ENCODE peak calls at places on chromosome 20, in nine cellular contexts. I is GM06990, L is HFFc6, R is B cell, E is psoas muscle, K is progenitor cell of endocrine pancreas, H is astrocyte of the spinal cord, O is GM20000, V is dorsolateral prefrontal cortex. W is an unnamed sample.

GRCh38 chr20:47669927-47670890 is 115.1 kb downstream of the SULF2 start:
- DNase-seq in H (no peak), V (no peak), I (no peak), O (no peak), E (no peak), L (no peak), K (no peak), R (no peak), W (no peak)

GRCh38 chr20:64037498-64038213 is 1.7 kb downstream of the C20orf204 start:
- DNase-seq in K (no peak), R (no peak), I (no peak), H (no peak), V (no peak), O (peak), L (no peak), E (no peak), W (no peak)

GRCh38 chr20:38729767-38730166 is 5.5 kb downstream of the SLC32A1 start:
- DNase-seq in R (no peak), H (no peak), O (no peak), E (no peak), L (no peak), I (no peak), K (no peak), V (no peak), W (no peak)

GRCh38 chr20:46406986-46407670 is 713 bp upstream of the ELMO2 start:
- DNase-seq in K (no peak), O (peak), V (peak), L (peak), I (peak), E (peak), R (peak), H (peak), W (peak)

GRCh38 chr20:4713401-4713800 is 8.3 kb upstream of the PRND start:
- DNase-seq in K (no peak), V (no peak), I (no peak), H (no peak), R (no peak), O (no peak), E (no peak), L (no peak), W (no peak)

GRCh38 chr20:63612276-63612931 is 14.5 kb downstream of the GMEB2 start:
- DNase-seq in K (no peak), O (no peak), R (no peak), V (no peak), I (no peak), E (no peak), H (no peak), L (no peak), W (no peak)

GRCh38 chr20:40547492-40548129 is 141.4 kb downstream of the MAFB start:
- DNase-seq in H (peak), V (no peak), R (no peak), K (no peak), L (no peak), E (no peak), I (no peak), O (no peak), W (no peak)

GRCh38 chr20:42260216-42260615 is 642.0 kb upstream of the CHD6 start:
- DNase-seq in H (no peak), I (no peak), L (no peak), R (no peak), K (no peak), E (no peak), V (no peak), O (no peak), W (no peak)

GRCh38 chr20:49766979-49767419 is 45.6 kb upstream of the SLC9A8 start:
- DNase-seq in L (no peak), R (no peak), K (no peak), E (no peak), H (no peak), V (no peak), I (no peak), O (no peak), W (no peak)

GRCh38 chr20:50992733-50993457 is 30.0 kb downstream of the KCNG1 start:
- DNase-seq in V (no peak), H (peak), I (no peak), K (no peak), O (peak), E (no peak), L (peak), R (peak), W (no peak)

GRCh38 chr20:35339007-35339406 is 46.8 kb upstream of the FAM83C start:
- DNase-seq in L (peak), K (no peak), V (no peak), H (peak), R (no peak), O (no peak), E (no peak), I (no peak), W (no peak)

GRCh38 chr20:37538003-37538402 is 10.3 kb upstream of the BLCAP start:
- DNase-seq in V (peak), R (no peak), K (no peak), H (peak), I (no peak), E (no peak), L (peak), O (no peak), W (no peak)

GRCh38 chr20:34824861-34825529 is 456 bp downstream of the NCOA6 start:
- DNase-seq in I (peak), E (peak), H (peak), O (peak), R (peak), K (peak), L (peak), V (peak), W (peak)

GRCh38 chr20:44627364-44628010 is 24.0 kb downstream of the ADA start:
- DNase-seq in R (no peak), O (no peak), I (no peak), E (no peak), L (no peak), V (no peak), K (no peak), H (no peak), W (no peak)

GRCh38 chr20:16664031-16664430 is 65.8 kb upstream of the SNRPB2 start:
- DNase-seq in L (no peak), V (no peak), R (no peak), K (no peak), H (no peak), I (no peak), E (no peak), O (no peak), W (no peak)

GRCh38 chr20:18310592-18310991 is 22.3 kb downstream of the ZNF133 start:
- DNase-seq in L (no peak), H (no peak), K (no peak), R (no peak), O (no peak), V (no peak), E (no peak), I (no peak), W (no peak)

GRCh38 chr20:18299364-18299763 is 11.0 kb downstream of the ZNF133 start:
- DNase-seq in H (no peak), E (no peak), V (no peak), R (no peak), L (no peak), K (no peak), I (no peak), O (no peak), W (no peak)

GRCh38 chr20:18307301-18307700 is 19.0 kb downstream of the ZNF133 start:
- DNase-seq in O (no peak), H (no peak), R (no peak), K (no peak), I (no peak), L (no peak), V (no peak), E (no peak), W (no peak)

GRCh38 chr20:18304618-18305017 is 16.3 kb downstream of the ZNF133 start:
- DNase-seq in K (no peak), O (no peak), R (no peak), E (no peak), L (no peak), I (no peak), H (no peak), V (no peak), W (no peak)
- TF ChIP-seq CTCF in K (peak), O (no peak), R (no peak), E (no peak), L (peak), I (peak), H (no peak), V (no peak), W (peak)

DNA sequence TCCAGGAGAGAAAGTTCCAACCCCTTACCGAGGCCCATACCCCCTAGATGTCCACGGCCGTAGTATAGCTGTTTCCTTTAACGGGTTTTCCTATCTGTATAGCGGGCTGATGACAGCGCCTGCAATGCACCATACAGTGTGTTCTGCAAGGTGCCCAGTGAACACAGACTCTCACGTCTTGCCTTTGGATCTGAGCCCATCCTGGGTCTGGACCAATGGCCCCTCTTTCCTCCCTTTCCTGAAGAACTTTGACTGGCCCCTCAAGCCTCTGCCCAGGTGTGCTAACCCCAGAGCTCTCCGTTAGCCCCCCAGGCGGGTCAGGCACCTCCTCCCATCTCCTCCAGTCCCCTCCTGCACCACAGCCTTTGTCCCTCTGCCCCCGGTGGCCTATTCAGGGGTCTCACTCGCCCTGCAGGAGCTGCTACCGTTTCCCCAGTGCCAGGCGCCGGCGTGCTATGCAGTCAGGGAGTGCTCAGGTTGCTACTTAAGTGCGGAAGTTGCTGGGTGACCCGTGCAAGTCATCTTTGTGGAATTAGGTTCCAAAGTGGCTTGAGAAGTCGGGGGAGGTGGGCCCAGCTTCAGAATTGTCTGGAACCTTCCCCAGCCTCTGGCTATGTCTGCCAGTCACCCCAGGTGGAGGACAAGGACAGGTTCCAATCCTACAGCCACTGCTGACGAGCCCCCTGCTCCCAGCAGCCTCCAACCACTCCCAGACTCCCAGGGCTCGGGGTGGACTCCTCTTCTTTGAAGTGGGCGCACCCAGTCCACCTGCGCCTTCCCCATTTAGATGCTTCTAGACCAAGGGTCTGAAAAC is 35.0 kb upstream of the ZBP1 start:
- DNase-seq in I (no peak), E (peak), H (no peak), L (no peak), V (peak), K (no peak), R (peak), O (no peak), W (peak)
- TF ChIP-seq CTCF in I (no peak), E (no peak), H (no peak), L (no peak), V (no peak), K (no peak), R (no peak), O (no peak), W (no peak)

DNA sequence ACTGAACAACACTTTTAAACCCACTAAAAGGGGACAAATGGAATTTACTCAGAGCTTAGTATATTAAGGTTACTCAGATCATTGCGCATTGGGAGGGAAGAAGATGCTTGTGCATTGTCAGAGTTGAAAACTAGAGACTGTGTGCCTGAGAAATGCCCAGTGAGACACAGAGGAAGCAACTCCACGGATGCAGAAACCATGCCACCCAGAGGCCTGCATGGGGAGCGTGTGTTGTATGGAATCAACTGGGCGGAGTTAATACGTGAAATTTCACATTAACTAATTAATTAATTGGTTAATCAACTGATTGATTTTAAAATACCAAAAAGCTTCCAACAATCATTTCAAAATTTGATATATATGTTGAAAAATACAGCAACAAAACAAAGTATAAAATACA is 391.6 kb downstream of the PLCB1 start:
- DNase-seq in O (no peak), K (no peak), E (no peak), H (no peak), V (no peak), L (no peak), I (no peak), R (no peak), W (no peak)
- TF ChIP-seq CTCF in O (no peak), K (no peak), E (peak), H (no peak), V (no peak), L (no peak), I (no peak), R (no peak), W (no peak)

DNA sequence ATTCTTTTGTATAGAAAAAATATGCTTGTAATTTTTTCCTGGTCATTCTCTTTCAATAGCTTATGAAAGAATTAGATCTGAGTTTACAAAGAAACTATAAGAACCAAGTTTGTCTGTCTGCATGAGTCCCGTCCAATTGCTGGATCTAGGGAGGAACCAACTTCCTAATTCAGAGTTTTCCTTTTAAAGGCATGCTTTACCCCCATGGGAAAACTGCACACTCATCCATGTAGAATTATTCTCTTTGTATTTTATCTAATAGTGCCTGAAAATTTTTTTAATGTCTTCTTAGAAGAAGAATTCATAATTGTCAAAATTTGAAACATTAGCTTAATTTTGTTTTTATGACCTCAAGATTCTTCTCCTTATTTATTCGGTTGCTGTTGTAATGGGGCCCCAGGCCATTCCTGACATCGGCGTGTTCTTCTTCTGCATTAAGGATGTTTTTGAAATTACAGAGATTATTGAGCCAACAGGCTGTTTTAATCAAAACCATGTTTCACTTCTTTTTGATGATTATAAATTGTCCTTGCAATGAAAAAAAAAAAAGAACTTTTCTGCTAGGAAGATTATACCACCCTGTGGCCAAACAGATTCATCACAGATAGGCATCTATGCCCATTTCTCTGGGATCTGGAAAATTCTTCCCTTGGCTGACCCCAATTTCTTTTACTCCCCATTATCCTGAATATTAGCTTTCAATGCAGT is 100.3 kb downstream of the ZNF217 start:
- DNase-seq in K (no peak), R (no peak), H (no peak), V (no peak), L (no peak), I (no peak), O (no peak), E (no peak), W (no peak)
- TF ChIP-seq CTCF in K (no peak), R (no peak), H (no peak), V (no peak), L (no peak), I (no peak), O (no peak), E (peak), W (no peak)

DNA sequence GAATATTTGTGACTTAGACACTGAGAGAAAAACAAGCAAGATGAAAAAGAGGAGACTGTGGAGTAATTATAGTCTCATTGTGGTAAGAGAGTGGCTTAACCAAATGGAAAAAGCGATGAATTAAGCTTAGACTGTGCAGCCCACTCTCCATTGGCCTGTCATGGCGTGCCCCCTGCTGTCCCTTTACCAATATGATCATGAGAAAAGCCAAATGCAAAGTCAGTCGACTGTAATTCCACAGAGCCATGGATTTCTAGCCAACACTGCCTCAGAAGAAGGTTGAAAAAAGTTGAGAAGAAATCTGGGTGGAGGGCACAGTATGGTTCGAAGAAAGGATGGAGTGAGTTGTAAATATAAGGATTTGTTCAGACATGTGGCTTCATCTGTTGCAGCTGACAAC is 251.3 kb downstream of the DOK5 start:
- DNase-seq in V (no peak), K (no peak), I (no peak), E (no peak), O (no peak), R (no peak), H (no peak), L (no peak), W (no peak)
- TF ChIP-seq CTCF in V (no peak), K (no peak), I (no peak), E (no peak), O (no peak), R (no peak), H (no peak), L (no peak), W (no peak)

W was measured in mesothelial cell of epicardium.